ENCODE peak calls at places on chromosome 3, in ten cellular contexts. G, L, Z, M, V, F, Q, P, R and I are unnamed samples.
A peak's percentile ranks its signal among the peaks of the same experiment; 100 is the strongest.

GRCh38 chr3:152505926-152506325 is 237.2 kb downstream of the MBNL1 start:
- DNase-seq in G (no peak), L (no peak), Z (no peak), M (no peak), V (no peak), F (no peak), Q (no peak), P (no peak), R (no peak), I (no peak)

GRCh38 chr3:178536271-178537079 is at the start of gene KCNMB2:
- DNase-seq in G (no peak), L (no peak), Z (peak; percentile 60), M (no peak), V (no peak), F (peak; percentile 16), Q (peak; percentile 56), P (no peak), R (no peak), I (no peak)

GRCh38 chr3:101950985-101951733 is 101.8 kb downstream of the NFKBIZ start:
- DNase-seq in G (no peak), L (no peak), Z (no peak), M (no peak), V (no peak), F (no peak), Q (no peak), P (no peak), R (no peak), I (no peak)

GRCh38 chr3:186283651-186284445 is 78.2 kb downstream of the DGKG start:
- DNase-seq in G (no peak), L (no peak), Z (no peak), M (no peak), V (no peak), F (no peak), Q (no peak), P (peak; percentile 59), R (no peak), I (no peak)

GRCh38 chr3:61589856-61590255 is 28.5 kb downstream of the PTPRG start:
- DNase-seq in G (no peak), L (peak; percentile 8), Z (no peak), M (no peak), V (no peak), F (no peak), Q (no peak), P (peak; percentile 82), R (no peak), I (no peak)

GRCh38 chr3:174023445-174023844 is 625.9 kb downstream of the NLGN1 start:
- DNase-seq in G (no peak), L (no peak), Z (no peak), M (no peak), V (no peak), F (peak; percentile 45), Q (no peak), P (peak; percentile 21), R (no peak), I (no peak)

GRCh38 chr3:122586098-122586497 is 8.6 kb downstream of the PARP15 start:
- DNase-seq in G (no peak), L (no peak), Z (no peak), M (no peak), V (no peak), F (no peak), Q (no peak), P (no peak), R (no peak), I (no peak)

GRCh38 chr3:60998855-60999254 is 252.4 kb downstream of the FHIT start:
- DNase-seq in G (no peak), L (no peak), Z (no peak), M (no peak), V (no peak), F (no peak), Q (no peak), P (no peak), R (no peak), I (no peak)

GRCh38 chr3:14989943-14990753 is 42.8 kb downstream of the NR2C2 start:
- DNase-seq in G (no peak), L (no peak), Z (peak; percentile 63), M (no peak), V (no peak), F (peak; percentile 57), Q (peak; percentile 72), P (no peak), R (no peak), I (no peak)

GRCh38 chr3:14984581-14985113 is 37.3 kb downstream of the NR2C2 start:
- DNase-seq in G (no peak), L (no peak), Z (no peak), M (no peak), V (no peak), F (no peak), Q (no peak), P (no peak), R (no peak), I (no peak)

GRCh38 chr3:14991818-14992612 is 44.6 kb downstream of the NR2C2 start:
- DNase-seq in G (no peak), L (no peak), Z (no peak), M (no peak), V (no peak), F (no peak), Q (no peak), P (peak; percentile 18), R (no peak), I (no peak)

GRCh38 chr3:14991148-14991742 is 43.9 kb downstream of the NR2C2 start:
- DNase-seq in G (no peak), L (no peak), Z (no peak), M (no peak), V (no peak), F (peak; percentile 20), Q (no peak), P (no peak), R (no peak), I (no peak)

DNA sequence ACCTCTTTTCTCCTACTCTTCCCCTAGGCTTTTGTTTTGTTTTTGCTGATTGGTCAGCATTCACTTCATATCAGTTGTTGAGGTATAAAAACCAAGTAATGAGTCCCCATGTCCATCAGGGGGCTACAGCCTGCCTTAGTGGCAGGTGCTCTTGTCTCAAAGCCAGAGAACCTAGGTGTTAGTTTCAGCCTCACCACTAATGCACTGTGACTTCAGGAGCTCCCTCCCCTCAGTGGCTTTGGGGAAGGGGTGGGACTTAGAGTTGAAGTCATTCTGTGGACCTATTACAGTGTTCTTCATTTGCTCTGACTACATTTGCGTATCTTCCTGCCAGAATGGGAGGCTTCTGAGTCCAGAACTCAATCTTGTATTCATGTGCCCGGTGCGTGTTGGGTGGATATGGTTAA is 41.6 kb downstream of the NR2C2 start:
- DNase-seq in G (no peak), L (peak; percentile 19), Z (peak; percentile 80), M (no peak), V (no peak), F (peak; percentile 7), Q (peak; percentile 79), P (no peak), R (no peak), I (peak; percentile 41)
- TF ChIP-seq CTCF in G (peak; percentile 6), L (no peak), Z (peak; percentile 70), M (no peak), V (no peak), F (no peak), Q (peak; percentile 40), P (no peak), R (no peak), I (no peak)

DNA sequence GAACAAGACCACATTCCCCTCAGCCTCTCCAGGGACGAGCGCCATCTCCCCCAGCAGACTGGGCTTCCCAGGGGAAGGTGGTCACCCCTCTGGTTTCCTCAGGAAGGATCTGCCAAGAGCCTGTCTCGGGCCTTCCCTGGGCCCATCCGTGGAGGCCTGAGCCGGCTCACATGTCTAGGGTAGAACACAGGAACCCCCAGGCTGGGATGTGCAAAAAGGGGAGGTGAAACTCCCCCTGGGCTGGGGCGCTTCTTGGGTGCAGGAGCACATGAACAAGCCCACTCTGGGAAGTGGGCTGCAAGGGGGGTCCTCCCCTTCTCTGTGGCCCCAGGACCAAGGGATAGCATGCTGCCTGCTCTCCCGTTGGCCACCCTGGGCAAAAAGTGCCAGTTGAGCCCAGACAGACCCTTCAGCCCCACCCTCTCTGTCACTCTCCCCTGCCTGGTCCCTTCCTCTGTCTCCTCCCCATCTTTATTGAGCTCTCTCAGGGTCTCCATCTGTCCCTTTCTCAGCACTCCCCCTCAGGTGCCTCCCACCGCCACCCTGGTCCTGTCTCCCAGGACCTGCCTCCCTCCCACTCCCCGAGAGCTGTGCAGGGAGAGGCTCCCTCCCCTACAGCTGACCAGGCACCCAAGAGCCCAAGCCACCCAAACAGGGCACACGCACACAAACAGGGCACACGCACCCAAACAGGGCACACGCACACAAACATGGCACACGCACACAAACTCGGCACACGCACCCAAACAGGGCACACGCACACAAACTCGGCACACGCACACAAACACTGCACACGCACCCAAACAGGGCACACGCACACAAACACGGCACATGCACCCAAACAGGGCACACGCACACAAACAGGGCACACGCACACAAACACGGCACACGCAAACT is 864 bp downstream of the SEMA3G start:
- DNase-seq in G (no peak), L (no peak), Z (peak; percentile 48), M (no peak), V (no peak), F (no peak), Q (peak; percentile 23), P (no peak), R (no peak), I (no peak)
- H3K4me3 ChIP-seq in G (no peak overlapping the region), L (no peak overlapping the region), Z (no peak overlapping the region), M (no peak overlapping the region), V (no peak overlapping the region), F (no peak overlapping the region), Q (no peak overlapping the region), P (no peak overlapping the region), R (peak overlapping the region; percentile 45), I (no peak overlapping the region)

GRCh38 chr3:43762486-43762885 is 71.7 kb downstream of the ABHD5 start:
- DNase-seq in G (no peak), L (no peak), Z (no peak), M (no peak), V (no peak), F (no peak), Q (no peak), P (no peak), R (no peak), I (no peak)

GRCh38 chr3:43760951-43761350 is 70.2 kb downstream of the ABHD5 start:
- DNase-seq in G (no peak), L (no peak), Z (no peak), M (no peak), V (no peak), F (no peak), Q (no peak), P (no peak), R (no peak), I (no peak)

GRCh38 chr3:43758826-43759225 is 68.1 kb downstream of the ABHD5 start:
- DNase-seq in G (no peak), L (no peak), Z (no peak), M (no peak), V (no peak), F (no peak), Q (peak; percentile 7), P (no peak), R (no peak), I (no peak)

GRCh38 chr3:43757613-43758012 is 66.9 kb downstream of the ABHD5 start:
- DNase-seq in G (no peak), L (no peak), Z (no peak), M (no peak), V (no peak), F (no peak), Q (no peak), P (no peak), R (no peak), I (no peak)

DNA sequence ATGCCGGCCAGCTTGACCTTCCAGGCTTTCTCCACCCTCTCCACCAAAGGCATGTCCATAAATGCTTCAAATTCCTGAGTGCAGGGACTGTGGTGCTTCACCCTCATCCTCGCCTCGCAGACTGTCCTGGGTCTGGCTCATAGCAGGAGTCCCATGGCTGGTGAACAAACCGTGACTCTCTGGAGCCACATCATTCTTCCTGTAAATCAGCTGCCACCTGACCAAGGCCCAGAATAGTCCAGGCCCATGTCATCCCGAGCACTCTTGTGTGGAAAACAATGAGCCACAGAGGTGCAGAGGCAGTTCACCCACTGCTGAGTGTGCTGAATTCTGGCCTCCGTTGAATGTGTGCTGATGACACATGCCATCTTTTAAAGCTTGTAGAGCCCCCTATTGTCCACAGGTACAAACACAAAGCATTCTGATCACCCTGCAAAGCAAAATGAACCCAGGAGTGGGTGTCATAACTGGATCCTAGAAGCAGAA is 68.6 kb downstream of the ABHD5 start:
- DNase-seq in G (no peak), L (peak; percentile 34), Z (peak; percentile 74), M (no peak), V (no peak), F (peak; percentile 54), Q (peak; percentile 39), P (peak; percentile 87), R (peak; percentile 39), I (no peak)
- H3K27ac ChIP-seq in G (no peak overlapping the region), L (peak overlapping the region; percentile 32), Z (no peak overlapping the region), M (peak overlapping the region; percentile 68), V (no peak overlapping the region), F (peak overlapping the region; percentile 45), Q (no peak overlapping the region), P (peak overlapping the region; percentile 71), R (peak overlapping the region; percentile 75), I (peak overlapping the region; percentile 25)

GRCh38 chr3:53199834-53200233 is 38.8 kb downstream of the PRKCD start:
- DNase-seq in G (no peak), L (no peak), Z (no peak), M (no peak), V (no peak), F (no peak), Q (no peak), P (no peak), R (no peak), I (no peak)
- TF ChIP-seq CTCF in G (no peak), L (no peak), Z (no peak), M (no peak), V (no peak), F (no peak), Q (no peak), P (peak; percentile 9), R (no peak), I (no peak)